ENCODE peak calls at places on chromosome 19, in nine cellular contexts. One of them, this sample, is unnamed.

GRCh38 chr19:13044160-13044853 is 49.0 kb downstream of the NFIX start:
- DNase-seq in colonic mucosa: no peak
- DNase-seq in A673: no peak
- DNase-seq in IMR-90: peak; percentile 62
- DNase-seq in body of pancreas: no peak
- DNase-seq in CD4-positive, alpha-beta memory T cell: no peak
- DNase-seq in fibroblast of pulmonary artery: no peak
- DNase-seq in right cardiac atrium: peak; percentile 45
- DNase-seq in bronchial epithelial cell: peak; percentile 43
- DNase-seq in this sample: no peak

GRCh38 chr19:58401825-58402433 is 6.5 kb downstream of the RNF225 start:
- DNase-seq in right cardiac atrium: no peak
- DNase-seq in fibroblast of pulmonary artery: no peak
- DNase-seq in IMR-90: no peak
- DNase-seq in A673: no peak
- DNase-seq in colonic mucosa: no peak
- DNase-seq in bronchial epithelial cell: no peak
- DNase-seq in CD4-positive, alpha-beta memory T cell: no peak
- DNase-seq in body of pancreas: no peak
- DNase-seq in this sample: no peak

GRCh38 chr19:16860996-16861395 is 27.8 kb upstream of the F2RL3 start:
- DNase-seq in colonic mucosa: no peak
- DNase-seq in A673: no peak
- DNase-seq in fibroblast of pulmonary artery: no peak
- DNase-seq in IMR-90: no peak
- DNase-seq in CD4-positive, alpha-beta memory T cell: no peak
- DNase-seq in body of pancreas: no peak
- DNase-seq in bronchial epithelial cell: no peak
- DNase-seq in right cardiac atrium: peak; percentile 10
- DNase-seq in this sample: no peak

GRCh38 chr19:3687774-3688706 is 12.2 kb downstream of the PIP5K1C start:
- DNase-seq in right cardiac atrium: peak; percentile 33
- DNase-seq in fibroblast of pulmonary artery: no peak
- DNase-seq in body of pancreas: peak; percentile 62
- DNase-seq in IMR-90: no peak
- DNase-seq in A673: no peak
- DNase-seq in bronchial epithelial cell: peak; percentile 23
- DNase-seq in colonic mucosa: peak; percentile 60
- DNase-seq in CD4-positive, alpha-beta memory T cell: peak; percentile 33
- DNase-seq in this sample: no peak

GRCh38 chr19:3411636-3412035 is 45.3 kb downstream of the NFIC start:
- DNase-seq in CD4-positive, alpha-beta memory T cell: no peak
- DNase-seq in fibroblast of pulmonary artery: no peak
- DNase-seq in A673: no peak
- DNase-seq in body of pancreas: peak; percentile 53
- DNase-seq in colonic mucosa: no peak
- DNase-seq in bronchial epithelial cell: no peak
- DNase-seq in IMR-90: no peak
- DNase-seq in right cardiac atrium: no peak
- DNase-seq in this sample: no peak

GRCh38 chr19:33394723-33395560 is 21.4 kb downstream of the CEBPG start:
- DNase-seq in fibroblast of pulmonary artery: no peak
- DNase-seq in body of pancreas: no peak
- DNase-seq in IMR-90: no peak
- DNase-seq in bronchial epithelial cell: no peak
- DNase-seq in CD4-positive, alpha-beta memory T cell: no peak
- DNase-seq in right cardiac atrium: peak; percentile 64
- DNase-seq in colonic mucosa: no peak
- DNase-seq in A673: no peak
- DNase-seq in this sample: no peak

GRCh38 chr19:3289971-3290569 is 65.6 kb downstream of the CELF5 start:
- DNase-seq in IMR-90: no peak
- DNase-seq in A673: no peak
- DNase-seq in bronchial epithelial cell: peak; percentile 17
- DNase-seq in CD4-positive, alpha-beta memory T cell: no peak
- DNase-seq in body of pancreas: no peak
- DNase-seq in colonic mucosa: no peak
- DNase-seq in fibroblast of pulmonary artery: no peak
- DNase-seq in right cardiac atrium: no peak
- DNase-seq in this sample: no peak

GRCh38 chr19:49591731-49592485 is 926 bp downstream of the PRR12 start:
- DNase-seq in A673: peak; percentile 74
- DNase-seq in IMR-90: peak; percentile 26
- DNase-seq in right cardiac atrium: peak; percentile 80
- DNase-seq in bronchial epithelial cell: peak; percentile 31
- DNase-seq in fibroblast of pulmonary artery: peak; percentile 31
- DNase-seq in colonic mucosa: peak; percentile 70
- DNase-seq in CD4-positive, alpha-beta memory T cell: peak; percentile 50
- DNase-seq in body of pancreas: peak; percentile 43
- DNase-seq in this sample: peak; percentile 63

GRCh38 chr19:14118165-14119051 is 846 bp upstream of the PRKACA start:
- DNase-seq in IMR-90: peak; percentile 75
- DNase-seq in fibroblast of pulmonary artery: peak; percentile 79
- DNase-seq in bronchial epithelial cell: peak; percentile 63
- DNase-seq in colonic mucosa: peak; percentile 61
- DNase-seq in A673: peak; percentile 61
- DNase-seq in body of pancreas: peak; percentile 71
- DNase-seq in CD4-positive, alpha-beta memory T cell: peak; percentile 42
- DNase-seq in right cardiac atrium: peak; percentile 92
- DNase-seq in this sample: peak; percentile 24

GRCh38 chr19:32819415-32820400 is 49.9 kb downstream of the SLC7A9 start:
- DNase-seq in A673: no peak
- DNase-seq in body of pancreas: no peak
- DNase-seq in colonic mucosa: no peak
- DNase-seq in right cardiac atrium: no peak
- DNase-seq in CD4-positive, alpha-beta memory T cell: no peak
- DNase-seq in fibroblast of pulmonary artery: no peak
- DNase-seq in bronchial epithelial cell: no peak
- DNase-seq in IMR-90: no peak
- DNase-seq in this sample: peak; percentile 19

GRCh38 chr19:3821857-3822364 is 35.7 kb upstream of the MATK start:
- DNase-seq in right cardiac atrium: peak; percentile 83
- DNase-seq in CD4-positive, alpha-beta memory T cell: peak; percentile 85
- DNase-seq in IMR-90: peak; percentile 10
- DNase-seq in fibroblast of pulmonary artery: peak; percentile 41
- DNase-seq in body of pancreas: peak; percentile 69
- DNase-seq in A673: peak; percentile 78
- DNase-seq in colonic mucosa: peak; percentile 72
- DNase-seq in bronchial epithelial cell: no peak
- DNase-seq in this sample: peak; percentile 69

GRCh38 chr19:14686411-14686810 is 3.4 kb upstream of the ZNF333 start:
- DNase-seq in colonic mucosa: no peak
- DNase-seq in bronchial epithelial cell: peak; percentile 35
- DNase-seq in body of pancreas: no peak
- DNase-seq in fibroblast of pulmonary artery: peak; percentile 42
- DNase-seq in A673: peak; percentile 36
- DNase-seq in CD4-positive, alpha-beta memory T cell: peak; percentile 28
- DNase-seq in IMR-90: peak; percentile 9
- DNase-seq in right cardiac atrium: no peak
- DNase-seq in this sample: peak; percentile 42

GRCh38 chr19:1917926-1918325 is 12.7 kb downstream of the ADAT3 start:
- DNase-seq in body of pancreas: no peak
- DNase-seq in A673: no peak
- DNase-seq in bronchial epithelial cell: no peak
- DNase-seq in colonic mucosa: no peak
- DNase-seq in CD4-positive, alpha-beta memory T cell: no peak
- DNase-seq in fibroblast of pulmonary artery: no peak
- DNase-seq in IMR-90: no peak
- DNase-seq in right cardiac atrium: no peak
- DNase-seq in this sample: no peak

GRCh38 chr19:15631817-15632216 is 8.9 kb upstream of the CYP4F3 start:
- DNase-seq in body of pancreas: no peak
- DNase-seq in IMR-90: no peak
- DNase-seq in colonic mucosa: no peak
- DNase-seq in right cardiac atrium: peak; percentile 53
- DNase-seq in A673: peak; percentile 54
- DNase-seq in fibroblast of pulmonary artery: no peak
- DNase-seq in CD4-positive, alpha-beta memory T cell: peak; percentile 25
- DNase-seq in bronchial epithelial cell: no peak
- DNase-seq in this sample: peak; percentile 28

DNA sequence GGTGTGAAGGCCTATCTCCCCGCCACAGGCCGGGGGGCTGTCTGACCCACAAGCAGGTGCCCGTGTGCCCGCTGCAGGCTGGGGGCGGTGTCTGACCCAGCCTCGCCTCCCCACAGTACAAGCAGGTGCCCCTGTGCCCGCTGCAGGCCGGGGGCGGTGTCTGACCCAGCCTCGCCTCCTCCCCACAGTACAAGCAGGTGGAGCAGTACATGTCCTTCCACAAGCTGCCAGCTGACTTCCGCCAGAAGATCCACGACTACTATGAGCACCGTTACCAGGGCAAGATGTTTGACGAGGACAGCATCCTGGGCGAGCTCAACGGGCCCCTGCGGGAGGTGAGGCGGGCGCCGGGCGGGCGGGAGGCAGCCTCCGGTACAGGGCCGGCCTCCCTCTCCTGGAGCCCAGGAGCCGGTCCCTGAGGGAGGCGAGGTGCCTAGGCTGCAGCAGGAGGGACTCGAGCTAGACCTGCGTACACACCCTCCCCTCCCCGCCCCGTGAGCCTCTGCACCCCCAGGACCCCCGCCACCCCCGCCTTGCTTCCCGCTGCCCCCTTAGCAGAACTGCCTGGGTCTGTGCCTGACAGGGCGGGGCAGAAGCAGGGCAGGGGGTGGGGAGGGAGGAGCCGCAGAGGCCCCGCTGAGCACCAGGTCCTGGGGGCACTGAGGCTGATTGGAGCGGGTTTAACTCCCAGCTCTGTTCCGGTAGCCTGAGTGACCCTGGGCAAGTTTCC is 20.6 kb downstream of the HCN2 start:
- DNase-seq in A673: peak; percentile 64
- DNase-seq in colonic mucosa: no peak
- DNase-seq in IMR-90: no peak
- DNase-seq in body of pancreas: no peak
- DNase-seq in CD4-positive, alpha-beta memory T cell: peak; percentile 46
- DNase-seq in bronchial epithelial cell: no peak
- DNase-seq in fibroblast of pulmonary artery: no peak
- DNase-seq in right cardiac atrium: no peak
- DNase-seq in this sample: no peak
- H3K4me3 ChIP-seq in A673: peak overlapping the region; percentile 32
- H3K4me3 ChIP-seq in colonic mucosa: peak overlapping the region; percentile 15
- H3K4me3 ChIP-seq in IMR-90: no peak overlapping the region
- H3K4me3 ChIP-seq in body of pancreas: no peak overlapping the region
- H3K4me3 ChIP-seq in CD4-positive, alpha-beta memory T cell: peak overlapping the region; percentile 71
- H3K4me3 ChIP-seq in bronchial epithelial cell: no peak overlapping the region
- H3K4me3 ChIP-seq in fibroblast of pulmonary artery: no peak overlapping the region
- H3K4me3 ChIP-seq in right cardiac atrium: no peak overlapping the region
- H3K4me3 ChIP-seq in this sample: peak overlapping the region; percentile 62

GRCh38 chr19:51901860-51902259 is 3.0 kb downstream of the ZNF649 start:
- DNase-seq in body of pancreas: no peak
- DNase-seq in colonic mucosa: no peak
- DNase-seq in bronchial epithelial cell: no peak
- DNase-seq in fibroblast of pulmonary artery: no peak
- DNase-seq in right cardiac atrium: no peak
- DNase-seq in A673: no peak
- DNase-seq in CD4-positive, alpha-beta memory T cell: no peak
- DNase-seq in IMR-90: no peak
- DNase-seq in this sample: no peak
- H3K4me3 ChIP-seq in body of pancreas: no peak overlapping the region
- H3K4me3 ChIP-seq in colonic mucosa: no peak overlapping the region
- H3K4me3 ChIP-seq in bronchial epithelial cell: no peak overlapping the region
- H3K4me3 ChIP-seq in fibroblast of pulmonary artery: no peak overlapping the region
- H3K4me3 ChIP-seq in right cardiac atrium: no peak overlapping the region
- H3K4me3 ChIP-seq in A673: no peak overlapping the region
- H3K4me3 ChIP-seq in CD4-positive, alpha-beta memory T cell: no peak overlapping the region
- H3K4me3 ChIP-seq in IMR-90: no peak overlapping the region
- H3K4me3 ChIP-seq in this sample: no peak overlapping the region

GRCh38 chr19:38281820-38282566 is 17.6 kb downstream of the SPINT2 start:
- DNase-seq in body of pancreas: peak; percentile 43
- DNase-seq in IMR-90: no peak
- DNase-seq in right cardiac atrium: no peak
- DNase-seq in A673: no peak
- DNase-seq in CD4-positive, alpha-beta memory T cell: no peak
- DNase-seq in bronchial epithelial cell: no peak
- DNase-seq in colonic mucosa: no peak
- DNase-seq in fibroblast of pulmonary artery: no peak
- DNase-seq in this sample: peak; percentile 73
- H3K4me3 ChIP-seq in body of pancreas: no peak overlapping the region
- H3K4me3 ChIP-seq in IMR-90: no peak overlapping the region
- H3K4me3 ChIP-seq in right cardiac atrium: no peak overlapping the region
- H3K4me3 ChIP-seq in A673: no peak overlapping the region
- H3K4me3 ChIP-seq in CD4-positive, alpha-beta memory T cell: no peak overlapping the region
- H3K4me3 ChIP-seq in bronchial epithelial cell: no peak overlapping the region
- H3K4me3 ChIP-seq in colonic mucosa: no peak overlapping the region
- H3K4me3 ChIP-seq in fibroblast of pulmonary artery: no peak overlapping the region
- H3K4me3 ChIP-seq in this sample: no peak overlapping the region

GRCh38 chr19:8370176-8371010 is 6.4 kb downstream of the ANGPTL4 start:
- DNase-seq in CD4-positive, alpha-beta memory T cell: no peak
- DNase-seq in fibroblast of pulmonary artery: no peak
- DNase-seq in A673: no peak
- DNase-seq in body of pancreas: no peak
- DNase-seq in colonic mucosa: no peak
- DNase-seq in IMR-90: no peak
- DNase-seq in bronchial epithelial cell: no peak
- DNase-seq in right cardiac atrium: peak; percentile 72
- DNase-seq in this sample: no peak

GRCh38 chr19:8377598-8377997 is 12.6 kb upstream of the RAB11B start:
- DNase-seq in IMR-90: no peak
- DNase-seq in bronchial epithelial cell: no peak
- DNase-seq in CD4-positive, alpha-beta memory T cell: no peak
- DNase-seq in right cardiac atrium: no peak
- DNase-seq in colonic mucosa: no peak
- DNase-seq in A673: no peak
- DNase-seq in body of pancreas: no peak
- DNase-seq in fibroblast of pulmonary artery: no peak
- DNase-seq in this sample: no peak

GRCh38 chr19:8371011-8371804 is 7.3 kb downstream of the ANGPTL4 start:
- DNase-seq in right cardiac atrium: peak; percentile 73
- DNase-seq in IMR-90: no peak
- DNase-seq in colonic mucosa: no peak
- DNase-seq in body of pancreas: peak; percentile 47
- DNase-seq in fibroblast of pulmonary artery: no peak
- DNase-seq in bronchial epithelial cell: no peak
- DNase-seq in CD4-positive, alpha-beta memory T cell: no peak
- DNase-seq in A673: no peak
- DNase-seq in this sample: no peak

DNA sequence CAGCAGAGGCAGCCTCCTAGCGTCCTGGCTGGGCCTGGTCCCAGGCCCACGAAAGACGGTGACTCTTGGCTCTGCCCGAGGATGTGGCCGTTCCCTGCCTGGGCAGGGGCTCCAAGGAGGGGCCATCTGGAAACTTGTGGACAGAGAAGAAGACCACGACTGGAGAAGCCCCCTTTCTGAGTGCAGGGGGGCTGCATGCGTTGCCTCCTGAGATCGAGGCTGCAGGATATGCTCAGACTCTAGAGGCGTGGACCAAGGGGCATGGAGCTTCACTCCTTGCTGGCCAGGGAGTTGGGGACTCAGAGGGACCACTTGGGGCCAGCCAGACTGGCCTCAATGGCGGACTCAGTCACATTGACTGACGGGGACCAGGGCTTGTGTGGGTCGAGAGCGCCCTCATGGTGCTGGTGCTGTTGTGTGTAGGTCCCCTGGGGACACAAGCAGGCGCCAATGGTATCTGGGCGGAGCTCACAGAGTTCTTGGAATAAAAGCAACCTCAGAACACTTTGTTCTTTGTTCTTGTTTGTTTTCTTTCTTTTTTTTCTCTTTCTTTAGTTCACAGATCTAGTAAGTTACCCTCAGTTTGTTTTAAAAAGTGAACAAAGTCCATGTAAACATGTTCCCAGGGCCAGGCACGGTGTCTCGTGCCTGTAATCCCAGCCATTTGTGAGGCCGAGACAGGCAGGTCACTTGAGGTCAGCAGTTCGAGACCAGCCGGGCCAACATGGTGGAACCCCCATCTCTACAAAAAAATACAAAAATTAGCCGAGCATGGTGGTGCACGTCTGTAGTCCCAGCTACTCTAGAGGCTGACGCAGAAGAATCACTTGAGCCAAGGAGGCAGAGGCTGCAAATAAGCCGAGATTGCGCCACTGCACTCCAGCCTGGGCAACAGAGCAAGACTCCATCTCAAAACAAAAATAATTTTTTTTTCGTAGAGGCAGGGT is 10.2 kb downstream of the ANGPTL4 start:
- DNase-seq in A673: no peak
- DNase-seq in fibroblast of pulmonary artery: no peak
- DNase-seq in body of pancreas: peak; percentile 95
- DNase-seq in right cardiac atrium: peak; percentile 91
- DNase-seq in IMR-90: no peak
- DNase-seq in bronchial epithelial cell: no peak
- DNase-seq in colonic mucosa: no peak
- DNase-seq in CD4-positive, alpha-beta memory T cell: no peak
- DNase-seq in this sample: no peak
- H3K4me3 ChIP-seq in A673: no peak overlapping the region
- H3K4me3 ChIP-seq in fibroblast of pulmonary artery: no peak overlapping the region
- H3K4me3 ChIP-seq in body of pancreas: no peak overlapping the region
- H3K4me3 ChIP-seq in right cardiac atrium: no peak overlapping the region
- H3K4me3 ChIP-seq in IMR-90: no peak overlapping the region
- H3K4me3 ChIP-seq in bronchial epithelial cell: no peak overlapping the region
- H3K4me3 ChIP-seq in colonic mucosa: no peak overlapping the region
- H3K4me3 ChIP-seq in CD4-positive, alpha-beta memory T cell: no peak overlapping the region
- H3K4me3 ChIP-seq in this sample: no peak overlapping the region